ENCODE peak calls at places on chromosomes 16 and 17, in four cellular contexts. U is activated gamma-delta T cell treated with anti-CD3 and anti-CD28 coated beads, Interleukin-2, amount 50 U/mL, for 16 hours; I is ureter; N is NT2/D1. H is an unnamed sample.

GRCh38 chr16:50736448-50736847 is 5.4 kb upstream of the CYLD start:
- DNase-seq in I (no peak), N (no peak), U (no peak), H (no peak)

GRCh38 chr17:48795444-48796162 is 21.4 kb downstream of the TTLL6 start:
- DNase-seq in I (no peak), N (no peak), U (no peak), H (no peak)

GRCh38 chr17:3318336-3318735 is 20.2 kb upstream of the OR3A1 start:
- DNase-seq in I (peak), N (peak), U (no peak), H (no peak)

GRCh38 chr17:38620551-38621277 is 15.0 kb upstream of the SRCIN1 start:
- DNase-seq in U (no peak), I (no peak), N (no peak), H (no peak)

GRCh38 chr16:3999479-3999868 is 116.8 kb downstream of the ADCY9 start:
- DNase-seq in I (peak), U (no peak), N (peak), H (no peak)

GRCh38 chr17:48283907-48284306 is 146.1 kb downstream of the SKAP1 start:
- DNase-seq in N (no peak), U (no peak), I (no peak), H (no peak)

GRCh38 chr17:50146230-50146926 is 4.1 kb downstream of the PPP1R9B start:
- DNase-seq in N (no peak), I (no peak), U (no peak), H (no peak)

GRCh38 chr17:2055494-2056220 is 754 bp downstream of the HIC1 start:
- DNase-seq in U (no peak), I (no peak), N (no peak), H (no peak)

GRCh38 chr17:29195465-29196081 is 15.4 kb upstream of the MYO18A start:
- DNase-seq in U (no peak), N (no peak), I (no peak), H (no peak)

GRCh38 chr16:55284718-55285099 is 39.3 kb upstream of the IRX6 start:
- DNase-seq in I (no peak), N (no peak), U (no peak), H (no peak)

GRCh38 chr17:46159686-46160085 is 33.5 kb downstream of the KANSL1 start:
- DNase-seq in N (no peak), U (no peak), I (no peak), H (no peak)

GRCh38 chr17:73941919-73942530 is 261.5 kb upstream of the RPL38 start:
- DNase-seq in N (no peak), I (no peak), U (no peak), H (no peak)

GRCh38 chr17:29847527-29847931 is 82.5 kb downstream of the SSH2 start:
- DNase-seq in U (no peak), N (no peak), I (no peak), H (no peak)

GRCh38 chr17:55274371-55275255 is 9.9 kb downstream of the HLF start:
- DNase-seq in I (no peak), N (no peak), U (no peak), H (no peak)

GRCh38 chr17:82338858-82339633 is 5.5 kb upstream of the SECTM1 start:
- DNase-seq in N (no peak), U (no peak), I (no peak), H (no peak)

GRCh38 chr16:28904363-28904762 is 20.7 kb downstream of the RABEP2 start:
- DNase-seq in N (no peak), U (no peak), I (no peak), H (no peak)

GRCh38 chr16:16150117-16150877 is 73.0 kb downstream of the ABCC6 start:
- DNase-seq in I (peak), U (no peak), N (no peak), H (peak)

GRCh38 chr16:85566502-85567100 is 46.5 kb upstream of the GSE1 start:
- DNase-seq in N (no peak), I (no peak), U (no peak), H (no peak)

GRCh38 chr16:17228048-17228707 is 242.6 kb downstream of the XYLT1 start:
- DNase-seq in U (no peak), N (no peak), I (no peak), H (no peak)

GRCh38 chr16:56370836-56371235 is 54.5 kb downstream of the AMFR start:
- DNase-seq in N (no peak), I (no peak), U (no peak), H (no peak)

GRCh38 chr17:10149573-10150399 is 48.6 kb downstream of the GAS7 start:
- DNase-seq in I (no peak), U (peak), N (no peak), H (no peak)

GRCh38 chr16:83552193-83552592 is 255.6 kb upstream of the HSBP1 start:
- DNase-seq in U (no peak), I (no peak), N (no peak), H (no peak)

GRCh38 chr17:70808596-70808995 is 639.3 kb downstream of the KCNJ2 start:
- DNase-seq in I (no peak), N (no peak), U (no peak), H (no peak)

H was measured in coronary artery.